ENCODE peak calls at places on chromosomes 6 and 20, in five cellular contexts. X is nucleus accumbens, F is ELR, Y is WTC11, M is Calu3. D is an unnamed sample.
A peak's percentile ranks its signal among the peaks of the same experiment; 100 is the strongest.

GRCh38 chr6:42454428-42454791 is 2.7 kb upstream of the TRERF1 start:
- DNase-seq in X (no peak), F (no peak), Y (peak; percentile 56), M (peak; percentile 51), D (no peak)

GRCh38 chr6:31114540-31114876 is at the start of gene PSORS1C1:
- DNase-seq in X (no peak), F (peak; percentile 96), Y (no peak), M (peak; percentile 90), D (no peak)

GRCh38 chr6:26026833-26027490 is 60.3 kb upstream of the HFE start:
- DNase-seq in X (peak; percentile 57), F (peak; percentile 98), Y (peak; percentile 84), M (peak; percentile 97), D (peak; percentile 96)

GRCh38 chr6:3281669-3282460 is 23.1 kb downstream of the PSMG4 start:
- DNase-seq in X (no peak), F (peak; percentile 81), Y (peak; percentile 16), M (no peak), D (no peak)

GRCh38 chr6:103721923-103722322 is 1137.8 kb downstream of the HACE1 start:
- DNase-seq in X (no peak), F (no peak), Y (no peak), M (no peak), D (no peak)

GRCh38 chr20:4151991-4152695 is 136.8 kb upstream of the RNF24 start:
- DNase-seq in X (no peak), F (peak; percentile 90), Y (no peak), M (peak; percentile 26), D (no peak)

GRCh38 chr6:29602564-29603361 is 17.8 kb downstream of the OR2H2 start:
- DNase-seq in X (no peak), F (peak; percentile 53), Y (peak; percentile 62), M (peak; percentile 42), D (no peak)

GRCh38 chr6:93073811-93074210 is 345.5 kb downstream of the EPHA7 start:
- DNase-seq in X (no peak), F (no peak), Y (no peak), M (no peak), D (no peak)

GRCh38 chr6:23775127-23775526 is 350.9 kb upstream of the NRSN1 start:
- DNase-seq in X (no peak), F (no peak), Y (no peak), M (no peak), D (no peak)

GRCh38 chr6:84027340-84028183 is 6.0 kb upstream of the MRAP2 start:
- DNase-seq in X (no peak), F (peak; percentile 53), Y (no peak), M (peak; percentile 24), D (no peak)

GRCh38 chr6:118744261-118744941 is 93.0 kb upstream of the CEP85L start:
- DNase-seq in X (no peak), F (peak; percentile 42), Y (no peak), M (no peak), D (no peak)

GRCh38 chr20:38935285-38935684 is 9.1 kb downstream of the FAM83D start:
- DNase-seq in X (no peak), F (peak; percentile 59), Y (no peak), M (peak; percentile 44), D (no peak)

GRCh38 chr6:11214438-11214837 is 18.0 kb downstream of the NEDD9 start:
- DNase-seq in X (no peak), F (no peak), Y (no peak), M (no peak), D (no peak)

GRCh38 chr6:38035478-38035877 is 216.0 kb downstream of the ZFAND3 start:
- DNase-seq in X (no peak), F (no peak), Y (no peak), M (no peak), D (no peak)

GRCh38 chr6:28940859-28941680 is 17.3 kb upstream of the TRIM27 start:
- DNase-seq in X (peak; percentile 69), F (peak; percentile 89), Y (peak; percentile 75), M (peak; percentile 87), D (peak; percentile 78)

GRCh38 chr6:7846971-7847818 is 63.4 kb downstream of the TXNDC5 start:
- DNase-seq in X (no peak), F (no peak), Y (no peak), M (no peak), D (no peak)

GRCh38 chr6:30556714-30556963 is 350 bp upstream of the GNL1 start:
- DNase-seq in X (no peak), F (no peak), Y (peak; percentile 85), M (peak; percentile 89), D (peak; percentile 82)

GRCh38 chr6:137981758-137982157 is 114.7 kb downstream of the TNFAIP3 start:
- DNase-seq in X (no peak), F (no peak), Y (no peak), M (no peak), D (no peak)

GRCh38 chr20:48308232-48308781 is 519.5 kb downstream of the PREX1 start:
- DNase-seq in X (no peak), F (no peak), Y (no peak), M (no peak), D (no peak)

GRCh38 chr20:53786445-53787267 is 193.0 kb upstream of the ZNF217 start:
- DNase-seq in X (no peak), F (no peak), Y (no peak), M (peak; percentile 37), D (no peak)

GRCh38 chr20:58228484-58229197 is at the start of gene ANKRD60:
- DNase-seq in X (no peak), F (peak; percentile 30), Y (peak; percentile 76), M (no peak), D (peak; percentile 44)

GRCh38 chr6:145044606-145045275 is 690.6 kb downstream of the EPM2A start:
- DNase-seq in X (no peak), F (peak; percentile 79), Y (no peak), M (no peak), D (no peak)

GRCh38 chr20:10788055-10788454 is 114.3 kb upstream of the JAG1 start:
- DNase-seq in X (no peak), F (no peak), Y (no peak), M (no peak), D (no peak)

GRCh38 chr6:30730611-30731435 is 10.7 kb downstream of the TUBB start:
- DNase-seq in X (peak; percentile 19), F (peak; percentile 57), Y (peak; percentile 88), M (peak; percentile 95), D (peak; percentile 86)

GRCh38 chr6:133631421-133631820 is 257.5 kb upstream of the TCF21 start:
- DNase-seq in X (no peak), F (peak; percentile 82), Y (no peak), M (peak; percentile 6), D (no peak)

GRCh38 chr20:25076731-25077609 is 5.0 kb downstream of the VSX1 start:
- DNase-seq in X (no peak), F (peak; percentile 29), Y (no peak), M (peak; percentile 44), D (peak; percentile 26)

GRCh38 chr20:56343861-56344381 is 14.9 kb upstream of the FAM210B start:
- DNase-seq in X (peak; percentile 12), F (peak; percentile 75), Y (peak; percentile 90), M (peak; percentile 73), D (no peak)

GRCh38 chr6:108507316-108507715 is 53.4 kb upstream of the FOXO3 start:
- DNase-seq in X (no peak), F (no peak), Y (no peak), M (no peak), D (no peak)

GRCh38 chr20:44724423-44725091 is 9.4 kb downstream of the CCN5 start:
- DNase-seq in X (no peak), F (no peak), Y (no peak), M (no peak), D (no peak)

GRCh38 chr20:6468751-6469150 is 298.7 kb upstream of the BMP2 start:
- DNase-seq in X (no peak), F (peak; percentile 1), Y (no peak), M (no peak), D (no peak)

GRCh38 chr6:170291271-170292110 is 613 bp upstream of the DLL1 start:
- DNase-seq in X (peak; percentile 76), F (peak; percentile 39), Y (peak; percentile 91), M (no peak), D (peak; percentile 52)

GRCh38 chr6:149107973-149108372 is 209.5 kb upstream of the TAB2 start:
- DNase-seq in X (no peak), F (no peak), Y (no peak), M (no peak), D (no peak)

GRCh38 chr6:32973144-32973854 is 4.9 kb downstream of the BRD2 start:
- DNase-seq in X (no peak), F (peak; percentile 73), Y (peak; percentile 29), M (peak; percentile 61), D (peak; percentile 52)

GRCh38 chr20:59183751-59184150 is 20.1 kb downstream of the ZNF831 start:
- DNase-seq in X (no peak), F (no peak), Y (no peak), M (no peak), D (no peak)

GRCh38 chr20:20953738-20954657 is 152.2 kb downstream of the LINC00237 start:
- DNase-seq in X (no peak), F (no peak), Y (no peak), M (no peak), D (no peak)

GRCh38 chr20:688809-689208 is 13.2 kb upstream of the SCRT2 start:
- DNase-seq in X (no peak), F (peak; percentile 42), Y (peak; percentile 46), M (no peak), D (no peak)

GRCh38 chr6:35092362-35093117 is 48.6 kb downstream of the TCP11 start:
- DNase-seq in X (no peak), F (peak; percentile 89), Y (no peak), M (no peak), D (no peak)

D was measured in activated CD4-positive, alpha-beta T cell treated with anti-CD3 and anti-CD28 coated beads for 4 hours.